ENCODE peak calls at places on chromosomes 1 and 21, in seven cellular contexts. One of them, this sample, is unnamed.

GRCh38 chr1:98903726-98904125 is 100.9 kb downstream of the PLPPR5 start:
- DNase-seq in breast epithelium: no peak
- DNase-seq in IMR-90: no peak
- DNase-seq in HepG2: no peak
- DNase-seq in esophagus muscularis mucosa: no peak
- DNase-seq in stomach: no peak
- DNase-seq in adrenal gland: no peak
- DNase-seq in this sample: no peak

GRCh38 chr1:182614796-182615451 is 10.7 kb upstream of the RGS16 start:
- DNase-seq in stomach: peak; percentile 76
- DNase-seq in IMR-90: peak; percentile 79
- DNase-seq in HepG2: no peak
- DNase-seq in esophagus muscularis mucosa: peak; percentile 95
- DNase-seq in adrenal gland: peak; percentile 78
- DNase-seq in breast epithelium: peak; percentile 71
- DNase-seq in this sample: peak; percentile 86

GRCh38 chr21:45374826-45375455 is 30.0 kb upstream of the COL18A1 start:
- DNase-seq in stomach: no peak
- DNase-seq in HepG2: no peak
- DNase-seq in adrenal gland: no peak
- DNase-seq in esophagus muscularis mucosa: no peak
- DNase-seq in breast epithelium: no peak
- DNase-seq in IMR-90: no peak
- DNase-seq in this sample: no peak

GRCh38 chr1:178411756-178412399 is 84.9 kb downstream of the CLEC20A start:
- DNase-seq in HepG2: no peak
- DNase-seq in stomach: no peak
- DNase-seq in esophagus muscularis mucosa: no peak
- DNase-seq in breast epithelium: no peak
- DNase-seq in IMR-90: no peak
- DNase-seq in adrenal gland: no peak
- DNase-seq in this sample: no peak

GRCh38 chr1:16133007-16133961 is 22.6 kb downstream of the EPHA2 start:
- DNase-seq in esophagus muscularis mucosa: no peak
- DNase-seq in IMR-90: no peak
- DNase-seq in HepG2: no peak
- DNase-seq in stomach: no peak
- DNase-seq in breast epithelium: no peak
- DNase-seq in adrenal gland: no peak
- DNase-seq in this sample: no peak

GRCh38 chr1:81186271-81186670 is 614.5 kb upstream of the ADGRL2 start:
- DNase-seq in IMR-90: peak; percentile 40
- DNase-seq in HepG2: no peak
- DNase-seq in breast epithelium: no peak
- DNase-seq in stomach: no peak
- DNase-seq in esophagus muscularis mucosa: no peak
- DNase-seq in adrenal gland: no peak
- DNase-seq in this sample: no peak

GRCh38 chr1:214547747-214548146 is 3.7 kb downstream of the PTPN14 start:
- DNase-seq in HepG2: peak; percentile 7
- DNase-seq in esophagus muscularis mucosa: no peak
- DNase-seq in breast epithelium: no peak
- DNase-seq in adrenal gland: no peak
- DNase-seq in stomach: no peak
- DNase-seq in IMR-90: no peak
- DNase-seq in this sample: no peak

GRCh38 chr21:36415375-36415774 is 30.2 kb downstream of the CHAF1B start:
- DNase-seq in stomach: no peak
- DNase-seq in IMR-90: no peak
- DNase-seq in esophagus muscularis mucosa: no peak
- DNase-seq in adrenal gland: no peak
- DNase-seq in breast epithelium: no peak
- DNase-seq in HepG2: no peak
- DNase-seq in this sample: no peak

GRCh38 chr1:112674986-112675727 is 698 bp downstream of the MOV10 start:
- DNase-seq in HepG2: peak; percentile 14
- DNase-seq in breast epithelium: no peak
- DNase-seq in IMR-90: peak; percentile 6
- DNase-seq in stomach: no peak
- DNase-seq in adrenal gland: peak; percentile 70
- DNase-seq in esophagus muscularis mucosa: no peak
- DNase-seq in this sample: no peak

GRCh38 chr21:42499430-42500106 is 3.5 kb upstream of the RSPH1 start:
- DNase-seq in IMR-90: no peak
- DNase-seq in breast epithelium: no peak
- DNase-seq in esophagus muscularis mucosa: no peak
- DNase-seq in stomach: no peak
- DNase-seq in adrenal gland: no peak
- DNase-seq in HepG2: no peak
- DNase-seq in this sample: no peak

GRCh38 chr21:17828223-17828622 is 9.1 kb upstream of the C21orf91 start:
- DNase-seq in IMR-90: peak; percentile 75
- DNase-seq in HepG2: no peak
- DNase-seq in adrenal gland: no peak
- DNase-seq in breast epithelium: no peak
- DNase-seq in esophagus muscularis mucosa: no peak
- DNase-seq in stomach: no peak
- DNase-seq in this sample: no peak

GRCh38 chr1:9044241-9044640 is 18.0 kb upstream of the SLC2A7 start:
- DNase-seq in breast epithelium: no peak
- DNase-seq in adrenal gland: no peak
- DNase-seq in esophagus muscularis mucosa: no peak
- DNase-seq in IMR-90: no peak
- DNase-seq in HepG2: no peak
- DNase-seq in stomach: no peak
- DNase-seq in this sample: no peak

GRCh38 chr21:38930838-38931237 is 125.1 kb downstream of the ETS2 start:
- DNase-seq in stomach: no peak
- DNase-seq in IMR-90: peak; percentile 74
- DNase-seq in esophagus muscularis mucosa: no peak
- DNase-seq in adrenal gland: no peak
- DNase-seq in HepG2: no peak
- DNase-seq in breast epithelium: no peak
- DNase-seq in this sample: peak; percentile 39

GRCh38 chr1:78658901-78659300 is 9.3 kb downstream of the IFI44 start:
- DNase-seq in adrenal gland: no peak
- DNase-seq in esophagus muscularis mucosa: no peak
- DNase-seq in stomach: no peak
- DNase-seq in breast epithelium: no peak
- DNase-seq in IMR-90: peak; percentile 18
- DNase-seq in HepG2: no peak
- DNase-seq in this sample: no peak

GRCh38 chr1:65846911-65847310 is 54.2 kb downstream of the PDE4B start:
- DNase-seq in adrenal gland: no peak
- DNase-seq in IMR-90: no peak
- DNase-seq in HepG2: no peak
- DNase-seq in breast epithelium: no peak
- DNase-seq in stomach: no peak
- DNase-seq in esophagus muscularis mucosa: no peak
- DNase-seq in this sample: no peak

GRCh38 chr1:246797157-246797556 is 72.9 kb downstream of the SCCPDH start:
- DNase-seq in HepG2: no peak
- DNase-seq in adrenal gland: no peak
- DNase-seq in esophagus muscularis mucosa: no peak
- DNase-seq in breast epithelium: no peak
- DNase-seq in stomach: no peak
- DNase-seq in IMR-90: no peak
- DNase-seq in this sample: no peak

GRCh38 chr1:246798606-246799496 is 74.6 kb downstream of the SCCPDH start:
- DNase-seq in breast epithelium: no peak
- DNase-seq in IMR-90: no peak
- DNase-seq in adrenal gland: no peak
- DNase-seq in stomach: no peak
- DNase-seq in esophagus muscularis mucosa: no peak
- DNase-seq in HepG2: no peak
- DNase-seq in this sample: peak; percentile 46

GRCh38 chr1:246795906-246796694 is 71.9 kb downstream of the SCCPDH start:
- DNase-seq in IMR-90: no peak
- DNase-seq in HepG2: no peak
- DNase-seq in breast epithelium: no peak
- DNase-seq in adrenal gland: no peak
- DNase-seq in stomach: no peak
- DNase-seq in esophagus muscularis mucosa: no peak
- DNase-seq in this sample: no peak

GRCh38 chr1:246798107-246798506 is 73.9 kb downstream of the SCCPDH start:
- DNase-seq in adrenal gland: no peak
- DNase-seq in IMR-90: no peak
- DNase-seq in HepG2: no peak
- DNase-seq in esophagus muscularis mucosa: no peak
- DNase-seq in stomach: no peak
- DNase-seq in breast epithelium: no peak
- DNase-seq in this sample: no peak

GRCh38 chr1:246797597-246797996 is 73.4 kb downstream of the SCCPDH start:
- DNase-seq in breast epithelium: no peak
- DNase-seq in HepG2: peak; percentile 58
- DNase-seq in esophagus muscularis mucosa: no peak
- DNase-seq in stomach: no peak
- DNase-seq in IMR-90: no peak
- DNase-seq in adrenal gland: no peak
- DNase-seq in this sample: no peak
- TF ChIP-seq POLR2A in breast epithelium: no peak
- TF ChIP-seq POLR2A in HepG2: no peak
- TF ChIP-seq POLR2A in esophagus muscularis mucosa: no peak
- TF ChIP-seq POLR2A in stomach: no peak
- TF ChIP-seq POLR2A in IMR-90: no peak
- TF ChIP-seq POLR2A in adrenal gland: no peak
- TF ChIP-seq POLR2A in this sample: no peak

GRCh38 chr1:212858055-212858460 is at the start of gene FLVCR1:
- DNase-seq in HepG2: peak; percentile 93
- DNase-seq in IMR-90: peak; percentile 94
- DNase-seq in esophagus muscularis mucosa: peak; percentile 98
- DNase-seq in stomach: peak; percentile 97
- DNase-seq in adrenal gland: peak; percentile 97
- DNase-seq in breast epithelium: peak; percentile 96
- DNase-seq in this sample: peak; percentile 94

GRCh38 chr1:212860713-212861581 is 2.9 kb downstream of the FLVCR1 start:
- DNase-seq in IMR-90: peak; percentile 52
- DNase-seq in stomach: no peak
- DNase-seq in adrenal gland: no peak
- DNase-seq in breast epithelium: no peak
- DNase-seq in HepG2: no peak
- DNase-seq in esophagus muscularis mucosa: no peak
- DNase-seq in this sample: no peak

GRCh38 chr1:212858461-212859265 is 588 bp downstream of the FLVCR1 start:
- DNase-seq in stomach: peak; percentile 28
- DNase-seq in esophagus muscularis mucosa: no peak
- DNase-seq in breast epithelium: peak; percentile 20
- DNase-seq in adrenal gland: no peak
- DNase-seq in IMR-90: peak; percentile 31
- DNase-seq in HepG2: peak; percentile 18
- DNase-seq in this sample: no peak

GRCh38 chr1:212864201-212864600 is 6.1 kb downstream of the FLVCR1 start:
- DNase-seq in IMR-90: no peak
- DNase-seq in breast epithelium: no peak
- DNase-seq in adrenal gland: no peak
- DNase-seq in HepG2: no peak
- DNase-seq in stomach: no peak
- DNase-seq in esophagus muscularis mucosa: no peak
- DNase-seq in this sample: no peak

DNA sequence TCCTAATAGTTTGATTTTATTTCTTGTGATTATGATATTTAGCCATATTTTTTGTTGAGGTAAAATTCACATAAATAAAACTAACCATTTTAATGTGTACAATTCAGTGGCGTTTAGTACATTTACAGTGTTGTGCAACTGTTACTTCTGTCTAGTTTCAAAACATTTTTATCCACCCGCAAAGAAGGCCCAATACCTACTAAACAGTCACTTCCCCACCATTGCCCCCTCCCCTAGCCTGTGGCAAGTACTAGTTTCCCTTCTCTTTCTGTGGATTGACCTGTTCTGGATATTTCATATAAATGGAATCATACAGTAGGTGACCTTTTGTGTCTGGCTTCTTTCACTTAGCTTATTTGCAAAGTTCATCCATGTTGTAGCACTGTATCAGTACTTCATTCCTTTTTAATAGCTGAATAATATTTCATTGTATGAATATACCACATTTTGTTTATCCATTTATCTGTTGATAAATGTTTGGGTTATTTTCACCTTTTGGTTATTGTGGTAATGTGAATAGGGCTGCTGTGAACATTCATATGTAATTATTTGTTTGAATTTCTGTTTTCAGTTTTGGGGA is 4.1 kb downstream of the FLVCR1 start:
- DNase-seq in adrenal gland: no peak
- DNase-seq in breast epithelium: no peak
- DNase-seq in HepG2: no peak
- DNase-seq in IMR-90: no peak
- DNase-seq in stomach: no peak
- DNase-seq in esophagus muscularis mucosa: no peak
- DNase-seq in this sample: no peak
- H3K27me3 ChIP-seq in adrenal gland: no peaks in the 10 kb centered on the region
- H3K27me3 ChIP-seq in breast epithelium: no peaks in the 10 kb centered on the region
- H3K27me3 ChIP-seq in HepG2: no peaks in the 10 kb centered on the region
- H3K27me3 ChIP-seq in IMR-90: no peaks in the 10 kb centered on the region
- H3K27me3 ChIP-seq in stomach: no peaks in the 10 kb centered on the region
- H3K27me3 ChIP-seq in esophagus muscularis mucosa: no peaks in the 10 kb centered on the region
- H3K27me3 ChIP-seq in this sample: no peaks in the 10 kb centered on the region

GRCh38 chr1:156471496-156472490 is 28.8 kb downstream of the MEF2D start:
- DNase-seq in adrenal gland: peak; percentile 40
- DNase-seq in IMR-90: no peak
- DNase-seq in esophagus muscularis mucosa: no peak
- DNase-seq in stomach: peak; percentile 98
- DNase-seq in breast epithelium: peak; percentile 76
- DNase-seq in HepG2: peak; percentile 97
- DNase-seq in this sample: peak; percentile 62
- TF ChIP-seq POLR2A in adrenal gland: peak; percentile 5
- TF ChIP-seq POLR2A in IMR-90: no peak
- TF ChIP-seq POLR2A in esophagus muscularis mucosa: no peak
- TF ChIP-seq POLR2A in stomach: no peak
- TF ChIP-seq POLR2A in breast epithelium: no peak
- TF ChIP-seq POLR2A in HepG2: no peak
- TF ChIP-seq POLR2A in this sample: no peak

DNA sequence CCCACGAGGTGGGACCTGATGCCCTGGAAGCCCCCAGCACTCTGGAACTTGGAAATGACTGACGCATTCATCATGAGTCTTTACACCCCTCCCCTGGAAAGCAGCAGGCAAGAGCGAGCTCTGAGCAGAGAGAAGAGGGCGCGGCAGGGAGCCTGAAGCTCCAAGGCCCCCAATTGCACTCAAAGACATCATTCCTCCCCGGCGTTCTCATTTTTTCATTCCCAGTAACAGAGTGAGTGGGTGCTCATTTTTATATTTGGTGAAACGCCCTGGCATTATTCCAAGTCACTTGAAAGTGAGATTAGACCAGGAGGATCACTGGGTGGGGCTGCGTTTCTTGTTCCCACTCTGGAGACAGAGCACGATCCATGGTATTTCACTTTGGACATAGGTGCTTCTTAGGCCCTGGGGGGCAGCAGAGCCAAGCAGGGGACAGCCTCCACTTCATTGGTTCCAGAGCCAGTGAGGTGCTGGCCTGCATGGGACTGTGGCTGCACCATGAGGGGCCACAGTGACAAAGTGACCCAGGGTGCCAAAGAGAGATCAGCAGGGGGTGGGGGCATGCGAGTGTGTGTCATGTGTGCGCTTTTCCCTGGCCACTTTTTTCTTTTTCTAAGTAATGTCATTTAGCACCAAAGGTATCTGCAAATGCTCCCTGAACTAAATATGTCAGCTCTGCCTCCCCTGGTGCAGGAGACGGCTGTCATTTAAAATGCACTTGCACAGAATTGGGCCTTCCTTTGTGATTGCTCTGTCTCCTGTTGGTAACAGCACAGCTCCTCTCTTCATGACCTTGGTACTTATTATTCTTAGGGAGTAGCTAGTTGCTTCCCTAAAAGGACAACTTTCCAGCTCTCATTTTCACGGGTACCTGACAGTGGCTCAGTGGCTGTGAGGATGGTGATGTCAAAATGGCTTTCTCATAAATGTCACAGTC is 75.6 kb upstream of the VAMP3 start:
- DNase-seq in adrenal gland: no peak
- DNase-seq in HepG2: no peak
- DNase-seq in esophagus muscularis mucosa: no peak
- DNase-seq in IMR-90: no peak
- DNase-seq in stomach: no peak
- DNase-seq in breast epithelium: no peak
- DNase-seq in this sample: no peak
- H3K27me3 ChIP-seq in adrenal gland: no peaks in the 10 kb centered on the region
- H3K27me3 ChIP-seq in HepG2: peaks cover 4% of the 10 kb centered on the region
- H3K27me3 ChIP-seq in esophagus muscularis mucosa: no peaks in the 10 kb centered on the region
- H3K27me3 ChIP-seq in IMR-90: peaks cover 18% of the 10 kb centered on the region
- H3K27me3 ChIP-seq in stomach: peaks cover 4% of the 10 kb centered on the region
- H3K27me3 ChIP-seq in breast epithelium: no peaks in the 10 kb centered on the region
- H3K27me3 ChIP-seq in this sample: no peaks in the 10 kb centered on the region